ENCODE peak calls at places on chromosomes 11 and 22, in seven cellular contexts. One of them, this sample, is unnamed.

GRCh38 chr11:9150501-9150900 is 59.1 kb upstream of the SCUBE2 start:
- DNase-seq in CD4-positive, CD25-positive, alpha-beta regulatory T cell: no peak
- DNase-seq in K562: no peak
- DNase-seq in cardiac muscle cell: peak; percentile 39
- DNase-seq in fibroblast of lung: peak; percentile 75
- DNase-seq in RWPE2: no peak
- DNase-seq in tibial nerve: no peak
- DNase-seq in this sample: no peak

GRCh38 chr11:118180300-118180703 is 3.9 kb upstream of the SCN2B start:
- DNase-seq in CD4-positive, CD25-positive, alpha-beta regulatory T cell: no peak
- DNase-seq in K562: no peak
- DNase-seq in cardiac muscle cell: peak; percentile 48
- DNase-seq in fibroblast of lung: peak; percentile 23
- DNase-seq in RWPE2: no peak
- DNase-seq in tibial nerve: peak; percentile 45
- DNase-seq in this sample: peak; percentile 83

GRCh38 chr22:46909237-46910030 is 147.0 kb downstream of the TBC1D22A start:
- DNase-seq in CD4-positive, CD25-positive, alpha-beta regulatory T cell: no peak
- DNase-seq in K562: no peak
- DNase-seq in cardiac muscle cell: no peak
- DNase-seq in fibroblast of lung: no peak
- DNase-seq in RWPE2: no peak
- DNase-seq in tibial nerve: no peak
- DNase-seq in this sample: no peak

GRCh38 chr11:106466441-106467190 is 389.2 kb downstream of the AASDHPPT start:
- DNase-seq in CD4-positive, CD25-positive, alpha-beta regulatory T cell: no peak
- DNase-seq in K562: no peak
- DNase-seq in cardiac muscle cell: peak; percentile 76
- DNase-seq in fibroblast of lung: peak; percentile 94
- DNase-seq in RWPE2: no peak
- DNase-seq in tibial nerve: no peak
- DNase-seq in this sample: no peak

GRCh38 chr11:117823294-117823940 is 1.1 kb downstream of the FXYD2 start:
- DNase-seq in CD4-positive, CD25-positive, alpha-beta regulatory T cell: peak; percentile 18
- DNase-seq in K562: no peak
- DNase-seq in cardiac muscle cell: peak; percentile 29
- DNase-seq in fibroblast of lung: no peak
- DNase-seq in RWPE2: peak; percentile 33
- DNase-seq in tibial nerve: no peak
- DNase-seq in this sample: no peak

GRCh38 chr22:35604671-35605457 is 12.3 kb downstream of the MB start:
- DNase-seq in CD4-positive, CD25-positive, alpha-beta regulatory T cell: no peak
- DNase-seq in K562: peak; percentile 16
- DNase-seq in cardiac muscle cell: peak; percentile 49
- DNase-seq in fibroblast of lung: peak; percentile 74
- DNase-seq in RWPE2: no peak
- DNase-seq in tibial nerve: no peak
- DNase-seq in this sample: no peak

GRCh38 chr11:131495417-131495816 is 125.0 kb downstream of the NTM start:
- DNase-seq in CD4-positive, CD25-positive, alpha-beta regulatory T cell: no peak
- DNase-seq in K562: no peak
- DNase-seq in cardiac muscle cell: peak; percentile 26
- DNase-seq in fibroblast of lung: no peak
- DNase-seq in RWPE2: no peak
- DNase-seq in tibial nerve: peak; percentile 45
- DNase-seq in this sample: no peak

GRCh38 chr11:76736773-76737495 is 46.2 kb upstream of the TSKU start:
- DNase-seq in CD4-positive, CD25-positive, alpha-beta regulatory T cell: no peak
- DNase-seq in K562: no peak
- DNase-seq in cardiac muscle cell: no peak
- DNase-seq in fibroblast of lung: no peak
- DNase-seq in RWPE2: no peak
- DNase-seq in tibial nerve: no peak
- DNase-seq in this sample: no peak

GRCh38 chr11:90908074-90908473 is 685.2 kb upstream of the CHORDC1 start:
- DNase-seq in CD4-positive, CD25-positive, alpha-beta regulatory T cell: no peak
- DNase-seq in K562: no peak
- DNase-seq in cardiac muscle cell: no peak
- DNase-seq in fibroblast of lung: no peak
- DNase-seq in RWPE2: no peak
- DNase-seq in tibial nerve: no peak
- DNase-seq in this sample: peak; percentile 70

GRCh38 chr11:10293423-10294288 is at the start of gene SBF2:
- DNase-seq in CD4-positive, CD25-positive, alpha-beta regulatory T cell: peak; percentile 65
- DNase-seq in K562: peak; percentile 88
- DNase-seq in cardiac muscle cell: peak; percentile 93
- DNase-seq in fibroblast of lung: peak; percentile 87
- DNase-seq in RWPE2: peak; percentile 78
- DNase-seq in tibial nerve: peak; percentile 76
- DNase-seq in this sample: peak; percentile 90

GRCh38 chr22:43346521-43346929 is 3.4 kb upstream of the SCUBE1 start:
- DNase-seq in CD4-positive, CD25-positive, alpha-beta regulatory T cell: peak; percentile 35
- DNase-seq in K562: peak; percentile 53
- DNase-seq in cardiac muscle cell: peak; percentile 39
- DNase-seq in fibroblast of lung: peak; percentile 7
- DNase-seq in RWPE2: no peak
- DNase-seq in tibial nerve: peak; percentile 63
- DNase-seq in this sample: peak; percentile 84

GRCh38 chr11:65852508-65853248 is 5.3 kb downstream of the CFL1 start:
- DNase-seq in CD4-positive, CD25-positive, alpha-beta regulatory T cell: no peak
- DNase-seq in K562: no peak
- DNase-seq in cardiac muscle cell: no peak
- DNase-seq in fibroblast of lung: no peak
- DNase-seq in RWPE2: no peak
- DNase-seq in tibial nerve: no peak
- DNase-seq in this sample: peak; percentile 59

GRCh38 chr11:104146943-104147342 is 17.0 kb downstream of the PDGFD start:
- DNase-seq in CD4-positive, CD25-positive, alpha-beta regulatory T cell: no peak
- DNase-seq in K562: no peak
- DNase-seq in cardiac muscle cell: no peak
- DNase-seq in fibroblast of lung: no peak
- DNase-seq in RWPE2: no peak
- DNase-seq in tibial nerve: no peak
- DNase-seq in this sample: no peak

GRCh38 chr22:29707471-29707870 is 12.3 kb upstream of the CABP7 start:
- DNase-seq in CD4-positive, CD25-positive, alpha-beta regulatory T cell: no peak
- DNase-seq in K562: no peak
- DNase-seq in cardiac muscle cell: no peak
- DNase-seq in fibroblast of lung: no peak
- DNase-seq in RWPE2: no peak
- DNase-seq in tibial nerve: no peak
- DNase-seq in this sample: no peak

GRCh38 chr11:73233211-73233610 is 15.1 kb downstream of the P2RY2 start:
- DNase-seq in CD4-positive, CD25-positive, alpha-beta regulatory T cell: no peak
- DNase-seq in K562: no peak
- DNase-seq in cardiac muscle cell: no peak
- DNase-seq in fibroblast of lung: no peak
- DNase-seq in RWPE2: peak; percentile 9
- DNase-seq in tibial nerve: no peak
- DNase-seq in this sample: no peak

GRCh38 chr22:47515384-47516125 is 753.1 kb downstream of the TBC1D22A start:
- DNase-seq in CD4-positive, CD25-positive, alpha-beta regulatory T cell: no peak
- DNase-seq in K562: no peak
- DNase-seq in cardiac muscle cell: no peak
- DNase-seq in fibroblast of lung: no peak
- DNase-seq in RWPE2: no peak
- DNase-seq in tibial nerve: no peak
- DNase-seq in this sample: no peak

GRCh38 chr11:43486141-43486540 is 127.4 kb downstream of the TTC17 start:
- DNase-seq in CD4-positive, CD25-positive, alpha-beta regulatory T cell: no peak
- DNase-seq in K562: no peak
- DNase-seq in cardiac muscle cell: peak; percentile 26
- DNase-seq in fibroblast of lung: peak; percentile 24
- DNase-seq in RWPE2: no peak
- DNase-seq in tibial nerve: no peak
- DNase-seq in this sample: no peak

GRCh38 chr11:75867778-75868374 is 52.9 kb downstream of the UVRAG start:
- DNase-seq in CD4-positive, CD25-positive, alpha-beta regulatory T cell: peak; percentile 35
- DNase-seq in K562: peak; percentile 60
- DNase-seq in cardiac muscle cell: peak; percentile 70
- DNase-seq in fibroblast of lung: peak; percentile 32
- DNase-seq in RWPE2: no peak
- DNase-seq in tibial nerve: peak; percentile 87
- DNase-seq in this sample: peak; percentile 88

GRCh38 chr11:63508009-63508408 is 2.1 kb downstream of the LGALS12 start:
- DNase-seq in CD4-positive, CD25-positive, alpha-beta regulatory T cell: no peak
- DNase-seq in K562: peak; percentile 40
- DNase-seq in cardiac muscle cell: peak; percentile 65
- DNase-seq in fibroblast of lung: no peak
- DNase-seq in RWPE2: no peak
- DNase-seq in tibial nerve: no peak
- DNase-seq in this sample: peak; percentile 71

GRCh38 chr11:19631657-19632325 is 80.8 kb upstream of the NAV2 start:
- DNase-seq in CD4-positive, CD25-positive, alpha-beta regulatory T cell: no peak
- DNase-seq in K562: no peak
- DNase-seq in cardiac muscle cell: peak; percentile 44
- DNase-seq in fibroblast of lung: no peak
- DNase-seq in RWPE2: no peak
- DNase-seq in tibial nerve: no peak
- DNase-seq in this sample: no peak
- H3K4me3 ChIP-seq in CD4-positive, CD25-positive, alpha-beta regulatory T cell: no peak overlapping the region
- H3K4me3 ChIP-seq in K562: no peak overlapping the region
- H3K4me3 ChIP-seq in cardiac muscle cell: no peak overlapping the region
- H3K4me3 ChIP-seq in fibroblast of lung: no peak overlapping the region
- H3K4me3 ChIP-seq in RWPE2: no peak overlapping the region
- H3K4me3 ChIP-seq in tibial nerve: no peak overlapping the region
- H3K4me3 ChIP-seq in this sample: no peak overlapping the region

DNA sequence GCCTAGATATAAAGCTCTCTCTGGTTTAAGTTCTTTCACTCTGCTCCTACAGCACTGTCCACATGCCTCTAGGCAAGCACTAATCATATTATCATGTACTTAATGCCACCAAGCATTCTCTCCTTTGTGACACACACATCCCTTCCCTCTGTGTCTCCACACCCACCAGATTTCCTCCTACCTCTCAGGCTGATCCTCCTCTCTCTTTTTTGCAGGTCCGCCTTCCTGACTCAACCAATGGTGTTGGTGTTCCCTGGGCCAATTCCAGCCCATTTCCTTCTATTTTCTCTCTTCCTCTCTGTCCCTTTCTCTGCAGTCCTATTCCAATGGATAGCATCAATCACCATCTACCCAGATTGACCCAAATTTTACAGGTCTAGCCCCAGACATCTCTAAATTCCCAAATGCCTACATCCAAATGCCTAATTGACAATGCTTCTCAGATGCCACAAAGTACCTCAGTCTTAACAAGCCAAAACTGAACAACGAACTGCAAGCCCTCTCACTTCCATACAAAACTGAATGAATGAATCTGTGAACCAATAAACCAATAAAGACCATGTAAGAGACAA is 504 bp upstream of the ZNF215 start:
- DNase-seq in CD4-positive, CD25-positive, alpha-beta regulatory T cell: no peak
- DNase-seq in K562: peak; percentile 33
- DNase-seq in cardiac muscle cell: peak; percentile 36
- DNase-seq in fibroblast of lung: peak; percentile 31
- DNase-seq in RWPE2: no peak
- DNase-seq in tibial nerve: no peak
- DNase-seq in this sample: peak; percentile 39
- H3K27ac ChIP-seq in CD4-positive, CD25-positive, alpha-beta regulatory T cell: no peak overlapping the region
- H3K27ac ChIP-seq in K562: peak overlapping the region; percentile 89
- H3K27ac ChIP-seq in cardiac muscle cell: no peak overlapping the region
- H3K27ac ChIP-seq in fibroblast of lung: peak overlapping the region; percentile 79
- H3K27ac ChIP-seq in RWPE2: peak overlapping the region; percentile 33
- H3K27ac ChIP-seq in tibial nerve: no peak overlapping the region
- H3K27ac ChIP-seq in this sample: no peak overlapping the region

GRCh38 chr11:12009617-12010321 is 1.3 kb upstream of the DKK3 start:
- DNase-seq in CD4-positive, CD25-positive, alpha-beta regulatory T cell: no peak
- DNase-seq in K562: no peak
- DNase-seq in cardiac muscle cell: no peak
- DNase-seq in fibroblast of lung: no peak
- DNase-seq in RWPE2: no peak
- DNase-seq in tibial nerve: no peak
- DNase-seq in this sample: no peak
- H3K4me3 ChIP-seq in CD4-positive, CD25-positive, alpha-beta regulatory T cell: no peak overlapping the region
- H3K4me3 ChIP-seq in K562: no peak overlapping the region
- H3K4me3 ChIP-seq in cardiac muscle cell: peak overlapping the region; percentile 91
- H3K4me3 ChIP-seq in fibroblast of lung: peak overlapping the region; percentile 47
- H3K4me3 ChIP-seq in RWPE2: peak overlapping the region; percentile 60
- H3K4me3 ChIP-seq in tibial nerve: peak overlapping the region; percentile 23
- H3K4me3 ChIP-seq in this sample: no peak overlapping the region

GRCh38 chr22:19983701-19984100 is 32.9 kb downstream of the ARVCF start:
- DNase-seq in CD4-positive, CD25-positive, alpha-beta regulatory T cell: no peak
- DNase-seq in K562: no peak
- DNase-seq in cardiac muscle cell: no peak
- DNase-seq in fibroblast of lung: no peak
- DNase-seq in RWPE2: no peak
- DNase-seq in tibial nerve: no peak
- DNase-seq in this sample: no peak

GRCh38 chr22:19986011-19986409 is 30.6 kb downstream of the ARVCF start:
- DNase-seq in CD4-positive, CD25-positive, alpha-beta regulatory T cell: no peak
- DNase-seq in K562: no peak
- DNase-seq in cardiac muscle cell: no peak
- DNase-seq in fibroblast of lung: no peak
- DNase-seq in RWPE2: no peak
- DNase-seq in tibial nerve: no peak
- DNase-seq in this sample: no peak

GRCh38 chr22:19984201-19984753 is 32.3 kb downstream of the ARVCF start:
- DNase-seq in CD4-positive, CD25-positive, alpha-beta regulatory T cell: no peak
- DNase-seq in K562: no peak
- DNase-seq in cardiac muscle cell: no peak
- DNase-seq in fibroblast of lung: peak; percentile 79
- DNase-seq in RWPE2: no peak
- DNase-seq in tibial nerve: no peak
- DNase-seq in this sample: no peak

GRCh38 chr22:19986410-19987341 is 29.9 kb downstream of the ARVCF start:
- DNase-seq in CD4-positive, CD25-positive, alpha-beta regulatory T cell: peak; percentile 45
- DNase-seq in K562: peak; percentile 100
- DNase-seq in cardiac muscle cell: peak; percentile 75
- DNase-seq in fibroblast of lung: peak; percentile 66
- DNase-seq in RWPE2: no peak
- DNase-seq in tibial nerve: peak; percentile 59
- DNase-seq in this sample: peak; percentile 81

DNA sequence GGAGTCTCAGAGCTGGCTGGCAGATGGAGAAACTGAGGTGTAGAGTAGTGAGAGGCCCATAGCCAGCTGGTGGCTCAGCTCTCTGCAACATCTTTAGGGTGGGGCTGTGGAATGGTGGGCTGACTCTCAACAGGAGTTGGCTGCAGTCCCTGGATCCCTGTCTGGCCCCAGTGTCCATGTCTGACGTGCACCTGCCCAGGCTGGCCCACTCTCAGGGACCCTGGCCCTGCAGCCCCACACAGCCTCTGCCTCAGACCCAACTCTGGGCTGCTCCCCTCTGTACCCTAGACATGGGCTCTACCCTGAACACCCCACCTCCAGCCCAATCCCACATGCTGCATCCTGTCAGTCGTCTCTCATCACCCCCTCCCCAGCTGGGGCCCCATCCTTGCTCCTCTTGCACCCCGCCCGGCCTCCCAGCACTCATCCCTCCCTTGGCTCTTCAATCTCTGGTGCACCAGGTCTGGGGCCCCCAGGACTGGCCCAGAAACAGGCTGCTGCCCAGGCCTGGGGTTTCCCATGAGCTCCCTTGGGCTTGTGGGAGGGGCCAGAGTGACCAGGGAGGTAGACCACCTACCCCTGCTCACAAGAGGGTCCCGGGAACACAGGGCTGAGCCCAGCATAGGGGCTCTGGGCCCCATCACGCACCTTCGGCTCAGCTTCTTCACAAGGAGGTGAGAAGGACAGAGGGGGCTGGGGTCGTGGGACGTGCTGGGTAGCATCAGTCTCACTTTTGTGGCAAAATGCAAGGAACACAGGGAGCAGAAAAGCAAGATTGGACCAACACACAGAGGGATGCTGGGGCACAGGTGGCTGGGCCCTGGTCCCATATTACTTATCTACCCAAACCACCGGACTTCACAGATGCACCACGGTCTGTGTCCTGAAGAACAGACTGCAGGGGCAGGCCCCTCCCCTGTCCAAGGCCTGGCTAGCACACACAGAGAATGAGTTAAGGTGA is 31.5 kb downstream of the ARVCF start:
- DNase-seq in CD4-positive, CD25-positive, alpha-beta regulatory T cell: no peak
- DNase-seq in K562: no peak
- DNase-seq in cardiac muscle cell: no peak
- DNase-seq in fibroblast of lung: no peak
- DNase-seq in RWPE2: no peak
- DNase-seq in tibial nerve: no peak
- DNase-seq in this sample: no peak
- H3K27ac ChIP-seq in CD4-positive, CD25-positive, alpha-beta regulatory T cell: no peak overlapping the region
- H3K27ac ChIP-seq in K562: no peak overlapping the region
- H3K27ac ChIP-seq in cardiac muscle cell: no peak overlapping the region
- H3K27ac ChIP-seq in fibroblast of lung: no peak overlapping the region
- H3K27ac ChIP-seq in RWPE2: peak overlapping the region; percentile 39
- H3K27ac ChIP-seq in tibial nerve: peak overlapping the region; percentile 6
- H3K27ac ChIP-seq in this sample: no peak overlapping the region

This sample was measured in Karpas-422.